ENCODE peak calls at places on chromosomes 7 and 10, in four cellular contexts. H, L, A and V are unnamed samples.

GRCh38 chr10:132516771-132517725 is 20.5 kb upstream of the INPP5A start:
- DNase-seq in H (no peak), L (peak), A (no peak), V (no peak)

GRCh38 chr7:135320277-135320676 is 86.6 kb downstream of the STRA8 start:
- DNase-seq in H (no peak), L (peak), A (no peak), V (no peak)

GRCh38 chr7:11212816-11213215 is 239.1 kb downstream of the PHF14 start:
- DNase-seq in H (no peak), L (no peak), A (no peak), V (no peak)

GRCh38 chr10:82811621-82812020 is 936.6 kb downstream of the NRG3 start:
- DNase-seq in H (no peak), L (peak), A (no peak), V (no peak)

GRCh38 chr7:55065079-55065478 is 46.3 kb downstream of the EGFR start:
- DNase-seq in H (no peak), L (peak), A (no peak), V (no peak)

GRCh38 chr10:11823122-11823988 is at the start of gene PROSER2:
- DNase-seq in H (no peak), L (peak), A (no peak), V (peak)

GRCh38 chr7:47576031-47576908 is 5.6 kb downstream of the TNS3 start:
- DNase-seq in H (no peak), L (peak), A (no peak), V (no peak)

GRCh38 chr7:2938514-2939192 is 94.5 kb upstream of the GNA12 start:
- DNase-seq in H (no peak), L (no peak), A (no peak), V (no peak)

GRCh38 chr7:1919539-1920265 is 249.6 kb downstream of the ELFN1 start:
- DNase-seq in H (no peak), L (no peak), A (no peak), V (peak)

GRCh38 chr7:134891262-134892001 is 94.9 kb upstream of the AGBL3 start:
- DNase-seq in H (no peak), L (peak), A (no peak), V (no peak)

GRCh38 chr7:158672975-158673374 is 31.6 kb downstream of the NCAPG2 start:
- DNase-seq in H (no peak), L (peak), A (no peak), V (no peak)

GRCh38 chr7:5143106-5143505 is 46.9 kb upstream of the WIPI2 start:
- DNase-seq in H (no peak), L (no peak), A (no peak), V (no peak)

GRCh38 chr10:68156373-68157185 is 47.3 kb downstream of the MYPN start:
- DNase-seq in H (peak), L (peak), A (peak), V (peak)

GRCh38 chr7:131947661-131948060 is 391.2 kb upstream of the PODXL start:
- DNase-seq in H (no peak), L (no peak), A (no peak), V (no peak)

GRCh38 chr10:87700031-87700796 is 40.5 kb downstream of the PAPSS2 start:
- DNase-seq in H (no peak), L (no peak), A (no peak), V (no peak)